ENCODE peak calls at places on chromosome X, in ten cellular contexts. M, H, X, N, E, I, A, G, F and K are unnamed samples.

GRCh38 chrX:103629295-103630170 is 758 bp downstream of the TCEAL1 start:
- DNase-seq in M (peak; percentile 13), H (peak; percentile 72), X (peak; percentile 72), N (no peak), E (peak; percentile 67), I (peak; percentile 76), A (peak; percentile 14), G (peak; percentile 67), F (no peak), K (peak; percentile 71)

GRCh38 chrX:153732406-153732805 is 7.8 kb downstream of the ABCD1 start:
- DNase-seq in M (no peak), H (no peak), X (no peak), N (no peak), E (no peak), I (no peak), A (no peak), G (no peak), F (no peak), K (no peak)

GRCh38 chrX:70998402-70999027 is 67.6 kb upstream of the SLC7A3 start:
- DNase-seq in M (no peak), H (peak; percentile 72), X (peak; percentile 34), N (no peak), E (no peak), I (no peak), A (peak; percentile 27), G (peak; percentile 63), F (no peak), K (no peak)

GRCh38 chrX:50211510-50211909 is 6.9 kb downstream of the CCNB3 start:
- DNase-seq in M (no peak), H (no peak), X (peak; percentile 10), N (no peak), E (no peak), I (no peak), A (no peak), G (no peak), F (no peak), K (no peak)

GRCh38 chrX:119417842-119418241 is 18.7 kb downstream of the SLC25A43 start:
- DNase-seq in M (no peak), H (peak; percentile 31), X (no peak), N (no peak), E (no peak), I (no peak), A (no peak), G (no peak), F (no peak), K (no peak)

GRCh38 chrX:33272986-33273385 is 61.6 kb upstream of the DMD start:
- DNase-seq in M (no peak), H (no peak), X (no peak), N (no peak), E (no peak), I (no peak), A (no peak), G (no peak), F (no peak), K (no peak)

GRCh38 chrX:129875669-129876068 is 30.3 kb upstream of the UTP14A start:
- DNase-seq in M (no peak), H (no peak), X (no peak), N (no peak), E (no peak), I (no peak), A (no peak), G (no peak), F (no peak), K (no peak)

GRCh38 chrX:386239-386767 is 404 bp downstream of the PPP2R3B start:
- DNase-seq in M (peak; percentile 40), H (no peak), X (no peak), N (peak; percentile 27), E (no peak), I (peak; percentile 43), A (no peak), G (no peak), F (no peak), K (no peak)

GRCh38 chrX:154696328-154697045 is 43.1 kb upstream of the CTAG2 start:
- DNase-seq in M (no peak), H (peak; percentile 29), X (no peak), N (no peak), E (no peak), I (no peak), A (no peak), G (no peak), F (no peak), K (no peak)

GRCh38 chrX:111207851-111208250 is 62.4 kb downstream of the CAPN6 start:
- DNase-seq in M (no peak), H (no peak), X (no peak), N (no peak), E (no peak), I (no peak), A (no peak), G (no peak), F (no peak), K (no peak)

GRCh38 chrX:27883468-27884092 is 75.8 kb downstream of the MAGEB10 start:
- DNase-seq in M (no peak), H (no peak), X (no peak), N (no peak), E (no peak), I (no peak), A (no peak), G (no peak), F (no peak), K (no peak)

GRCh38 chrX:115189110-115189509 is at the start of gene RBMXL3:
- DNase-seq in M (no peak), H (no peak), X (no peak), N (no peak), E (no peak), I (no peak), A (no peak), G (no peak), F (no peak), K (no peak)

GRCh38 chrX:39935414-39936064 is 162.2 kb downstream of the BCOR start:
- DNase-seq in M (no peak), H (no peak), X (peak; percentile 62), N (no peak), E (no peak), I (no peak), A (no peak), G (no peak), F (no peak), K (no peak)